ENCODE peak calls at places on chromosome 2, in five cellular contexts. W, H, O, V and E are unnamed samples.
A peak's percentile ranks its signal among the peaks of the same experiment; 100 is the strongest.

GRCh38 chr2:54394392-54394791 is 61.7 kb upstream of the SPTBN1 start:
- ATAC-seq in W (no peak), H (no peak), O (peak; percentile 83), V (no peak), E (no peak)

GRCh38 chr2:9311488-9311887 is 104.9 kb downstream of the ASAP2 start:
- ATAC-seq in W (no peak), H (no peak), O (no peak), V (no peak), E (peak; percentile 75)

GRCh38 chr2:24087032-24087431 is 2.4 kb upstream of the TP53I3 start:
- ATAC-seq in W (no peak), H (no peak), O (no peak), V (no peak), E (no peak)

GRCh38 chr2:223093436-223093839 is 41.4 kb downstream of the KCNE4 start:
- ATAC-seq in W (no peak), H (no peak), O (no peak), V (no peak), E (peak; percentile 46)

GRCh38 chr2:16335947-16336346 is 329.7 kb downstream of the CYRIA start:
- ATAC-seq in W (no peak), H (no peak), O (no peak), V (no peak), E (no peak)

GRCh38 chr2:174683392-174683759 is 80.9 kb downstream of the CHRNA1 start:
- ATAC-seq in W (peak; percentile 44), H (peak; percentile 41), O (peak; percentile 62), V (no peak), E (peak; percentile 36)

GRCh38 chr2:10422251-10422650 is 25.9 kb downstream of the ODC1 start:
- ATAC-seq in W (no peak), H (no peak), O (no peak), V (no peak), E (no peak)

GRCh38 chr2:169141713-169142352 is 72.5 kb downstream of the DHRS9 start:
- ATAC-seq in W (peak; percentile 68), H (peak; percentile 92), O (peak; percentile 86), V (peak; percentile 88), E (no peak)

GRCh38 chr2:69356471-69356870 is 30.6 kb downstream of the GFPT1 start:
- ATAC-seq in W (no peak), H (peak; percentile 45), O (no peak), V (no peak), E (no peak)

GRCh38 chr2:179584760-179585159 is 276.7 kb downstream of the ZNF385B start:
- ATAC-seq in W (no peak), H (no peak), O (no peak), V (no peak), E (no peak)

GRCh38 chr2:173590278-173590811 is 235.7 kb downstream of the CDCA7 start:
- ATAC-seq in W (peak; percentile 67), H (no peak), O (no peak), V (no peak), E (no peak)

GRCh38 chr2:127416486-127417001 is 1.7 kb upstream of the PROC start:
- ATAC-seq in W (no peak), H (no peak), O (no peak), V (no peak), E (no peak)

GRCh38 chr2:237626813-237627451 is 455 bp upstream of the LRRFIP1 start:
- ATAC-seq in W (no peak), H (peak; percentile 64), O (no peak), V (no peak), E (peak; percentile 29)

GRCh38 chr2:160372010-160372356 is 121.6 kb downstream of the RBMS1 start:
- ATAC-seq in W (no peak), H (no peak), O (no peak), V (no peak), E (no peak)

GRCh38 chr2:15939556-15939853 is 845 bp upstream of the MYCN start:
- ATAC-seq in W (peak; percentile 71), H (peak; percentile 88), O (peak; percentile 83), V (peak; percentile 97), E (peak; percentile 74)

GRCh38 chr2:134248913-134249312 is 5.0 kb upstream of the MGAT5 start:
- ATAC-seq in W (no peak), H (no peak), O (no peak), V (no peak), E (no peak)
- TF ChIP-seq POLR2AphosphoS5 in W (no peak), H (no peak), O (no peak), V (no peak), E (no peak)

DNA sequence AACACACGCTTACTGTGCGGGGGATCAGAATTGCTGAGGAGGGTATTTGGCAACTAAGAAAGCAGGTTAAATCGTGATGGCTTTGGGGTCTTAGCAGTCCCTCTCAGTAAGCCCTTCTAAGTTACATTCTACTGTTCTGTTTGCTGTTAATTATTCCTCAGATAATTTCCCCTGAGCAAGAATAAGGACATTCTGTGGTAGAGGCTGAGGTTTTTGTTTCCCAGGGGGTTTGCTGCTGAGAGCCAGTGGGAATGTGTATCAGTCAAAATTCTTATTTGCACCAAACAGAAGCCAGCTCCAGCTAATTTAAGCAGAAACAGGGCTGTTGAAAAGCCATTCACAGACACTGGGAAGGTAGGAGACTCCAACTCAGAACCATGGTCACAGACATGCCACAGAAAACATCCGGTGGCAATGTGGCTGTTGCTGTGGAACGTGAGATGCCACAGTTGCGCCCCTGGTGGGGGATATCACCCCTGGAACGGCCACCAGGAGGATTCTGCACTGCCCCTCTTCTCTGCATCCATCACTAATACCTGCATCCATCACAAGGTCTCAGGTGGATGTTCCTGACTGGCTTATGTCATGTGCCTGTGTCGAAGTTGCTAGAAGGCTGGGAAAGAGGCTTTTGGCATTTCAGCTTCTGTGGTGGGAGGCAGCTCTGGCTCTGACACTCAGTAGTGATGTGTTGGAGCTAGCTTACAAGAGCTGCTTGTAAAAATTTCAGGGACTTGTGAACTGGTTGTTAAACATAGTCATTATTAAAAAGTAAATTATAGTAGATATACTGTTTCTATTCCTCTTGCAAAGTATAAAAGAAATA is 23.2 kb downstream of the SLC4A3 start:
- ATAC-seq in W (no peak), H (no peak), O (no peak), V (no peak), E (no peak)
- TF ChIP-seq EP300 in W (no peak), H (no peak), O (no peak), V (no peak), E (no peak)

GRCh38 chr2:20425371-20425881 is 21.4 kb upstream of the RHOB start:
- ATAC-seq in W (no peak), H (no peak), O (peak; percentile 59), V (no peak), E (no peak)
- TF ChIP-seq POLR2A in W (no peak), H (no peak), O (no peak), V (no peak), E (no peak)

GRCh38 chr2:55901941-55902340 is 21.6 kb downstream of the EFEMP1 start:
- ATAC-seq in W (no peak), H (no peak), O (no peak), V (no peak), E (no peak)
- TF ChIP-seq POLR2AphosphoS5 in W (no peak), H (no peak), O (no peak), V (no peak), E (no peak)

DNA sequence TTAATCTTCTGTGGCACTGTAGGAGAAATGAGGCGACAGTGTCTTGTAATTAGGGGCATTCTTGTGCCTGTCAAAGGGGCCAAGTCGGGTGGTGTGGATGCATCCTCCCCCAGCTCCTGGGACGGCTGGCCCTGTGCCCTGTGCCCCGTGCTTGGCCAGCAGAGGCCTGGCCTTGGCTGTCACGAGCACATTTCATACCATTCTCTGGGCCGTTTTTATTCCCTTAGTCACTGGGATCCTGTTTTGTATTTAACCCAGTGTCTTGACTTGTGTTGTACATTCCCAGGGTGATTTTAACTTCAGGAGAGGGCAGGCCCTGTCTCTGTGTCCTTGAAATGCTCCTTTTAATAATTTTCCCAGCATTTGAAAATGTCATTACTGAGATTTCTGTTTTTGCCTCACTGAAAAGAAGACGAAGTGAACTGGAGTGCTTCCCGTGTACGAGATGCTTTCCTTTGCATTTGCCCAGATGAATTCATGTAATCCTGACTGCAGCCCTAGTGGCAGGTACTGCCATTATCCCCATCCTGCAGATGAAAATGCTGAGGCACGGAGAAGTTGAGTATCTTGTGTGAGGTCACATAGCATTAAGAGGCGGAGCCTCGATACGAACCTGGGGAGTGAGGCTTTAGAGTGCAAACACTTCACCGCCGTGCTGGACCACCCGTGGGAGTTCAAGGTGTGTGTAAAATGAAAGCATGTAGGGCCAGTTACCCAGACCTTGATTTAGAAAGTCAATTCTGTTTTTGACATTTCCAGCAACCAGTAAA is 57.0 kb downstream of the SH3RF3 start:
- ATAC-seq in W (peak; percentile 52), H (no peak), O (no peak), V (no peak), E (peak; percentile 90)
- TF ChIP-seq EP300 in W (no peak), H (no peak), O (no peak), V (no peak), E (no peak)